ENCODE peak calls at places on chromosome 19, in ten cellular contexts. T, X, H, B, G, I, W, M, N and P are unnamed samples.

GRCh38 chr19:47095707-47096704 is 17.6 kb downstream of the ZC3H4 start:
- DNase-seq in T (no peak), X (no peak), H (no peak), B (no peak), G (no peak), I (no peak), W (no peak), M (peak; percentile 91), N (peak; percentile 68), P (no peak)

GRCh38 chr19:49667473-49667872 is 1.7 kb downstream of the BCL2L12 start:
- DNase-seq in T (no peak), X (no peak), H (no peak), B (no peak), G (no peak), I (no peak), W (no peak), M (no peak), N (no peak), P (no peak)

GRCh38 chr19:17883627-17884413 is 12.1 kb downstream of the SLC5A5 start:
- DNase-seq in T (no peak), X (no peak), H (no peak), B (no peak), G (no peak), I (no peak), W (no peak), M (no peak), N (no peak), P (no peak)

GRCh38 chr19:13017306-13018036 is 22.2 kb downstream of the NFIX start:
- DNase-seq in T (no peak), X (no peak), H (no peak), B (no peak), G (no peak), I (no peak), W (no peak), M (no peak), N (no peak), P (no peak)

GRCh38 chr19:30689474-30689873 is 317.3 kb downstream of the ZNF536 start:
- DNase-seq in T (no peak), X (no peak), H (no peak), B (no peak), G (no peak), I (no peak), W (no peak), M (no peak), N (no peak), P (no peak)

GRCh38 chr19:33403221-33403972 is 29.9 kb downstream of the CEBPG start:
- DNase-seq in T (no peak), X (no peak), H (no peak), B (peak; percentile 39), G (no peak), I (no peak), W (no peak), M (peak; percentile 55), N (peak; percentile 99), P (no peak)

GRCh38 chr19:47762615-47763308 is 15.7 kb upstream of the SELENOW start:
- DNase-seq in T (no peak), X (no peak), H (no peak), B (no peak), G (no peak), I (peak; percentile 42), W (no peak), M (no peak), N (no peak), P (peak; percentile 86)

GRCh38 chr19:1904385-1905070 is 671 bp upstream of the ADAT3 start:
- DNase-seq in T (no peak), X (no peak), H (no peak), B (no peak), G (no peak), I (no peak), W (no peak), M (peak; percentile 78), N (no peak), P (no peak)

GRCh38 chr19:45774765-45775164 is 5.7 kb upstream of the SIX5 start:
- DNase-seq in T (no peak), X (no peak), H (no peak), B (no peak), G (no peak), I (no peak), W (no peak), M (no peak), N (no peak), P (no peak)

GRCh38 chr19:50835103-50835784 is 1.9 kb upstream of the KLK15 start:
- DNase-seq in T (no peak), X (peak; percentile 16), H (no peak), B (no peak), G (no peak), I (no peak), W (peak; percentile 14), M (no peak), N (no peak), P (no peak)

GRCh38 chr19:42628411-42629135 is 33.8 kb upstream of the CEACAM8 start:
- DNase-seq in T (no peak), X (no peak), H (peak; percentile 20), B (no peak), G (no peak), I (no peak), W (no peak), M (no peak), N (no peak), P (no peak)

GRCh38 chr19:33376931-33377557 is 3.5 kb downstream of the CEBPG start:
- DNase-seq in T (no peak), X (no peak), H (no peak), B (no peak), G (no peak), I (peak; percentile 42), W (no peak), M (no peak), N (no peak), P (peak; percentile 61)

GRCh38 chr19:34838753-34839431 is 65.9 kb upstream of the ZNF599 start:
- DNase-seq in T (peak; percentile 9), X (peak; percentile 20), H (peak; percentile 25), B (no peak), G (no peak), I (peak; percentile 21), W (no peak), M (no peak), N (no peak), P (peak; percentile 52)

GRCh38 chr19:28867978-28868377 is 345.0 kb downstream of the UQCRFS1 start:
- DNase-seq in T (no peak), X (no peak), H (no peak), B (no peak), G (no peak), I (no peak), W (no peak), M (no peak), N (no peak), P (no peak)

GRCh38 chr19:42396248-42396541 is 6.1 kb upstream of the CNFN start:
- DNase-seq in T (no peak), X (no peak), H (no peak), B (no peak), G (no peak), I (no peak), W (no peak), M (no peak), N (no peak), P (no peak)

GRCh38 chr19:15563325-15563794 is 51.7 kb upstream of the CYP4F8 start:
- DNase-seq in T (no peak), X (peak; percentile 42), H (no peak), B (no peak), G (no peak), I (no peak), W (peak; percentile 27), M (no peak), N (no peak), P (no peak)

GRCh38 chr19:55353803-55354697 is 469 bp downstream of the COX6B2 start:
- DNase-seq in T (peak; percentile 62), X (peak; percentile 49), H (peak; percentile 77), B (peak; percentile 70), G (peak; percentile 39), I (peak; percentile 71), W (peak; percentile 44), M (no peak), N (peak; percentile 94), P (peak; percentile 34)

GRCh38 chr19:29311391-29311790 is 98.4 kb upstream of the UQCRFS1 start:
- DNase-seq in T (no peak), X (no peak), H (no peak), B (no peak), G (no peak), I (no peak), W (peak; percentile 96), M (no peak), N (no peak), P (no peak)

GRCh38 chr19:29505034-29505824 is 20.6 kb upstream of the VSTM2B start:
- DNase-seq in T (no peak), X (no peak), H (no peak), B (no peak), G (no peak), I (no peak), W (no peak), M (no peak), N (no peak), P (no peak)

GRCh38 chr19:8250596-8250995 is 41.4 kb downstream of the CERS4 start:
- DNase-seq in T (no peak), X (no peak), H (no peak), B (no peak), G (no peak), I (no peak), W (no peak), M (no peak), N (no peak), P (no peak)

GRCh38 chr19:748274-748598 is 2.7 kb upstream of the MISP start:
- DNase-seq in T (no peak), X (no peak), H (no peak), B (no peak), G (no peak), I (no peak), W (no peak), M (no peak), N (no peak), P (no peak)

GRCh38 chr19:6062274-6062673 is 48.0 kb downstream of the RFX2 start:
- DNase-seq in T (peak; percentile 43), X (peak; percentile 57), H (peak; percentile 66), B (no peak), G (peak; percentile 24), I (peak; percentile 99), W (no peak), M (peak; percentile 65), N (no peak), P (peak; percentile 99)

GRCh38 chr19:45958320-45958719 is 15.3 kb downstream of the NOVA2 start:
- DNase-seq in T (no peak), X (no peak), H (no peak), B (no peak), G (no peak), I (no peak), W (no peak), M (no peak), N (no peak), P (no peak)

GRCh38 chr19:48480476-48481190 is 11.5 kb downstream of the CYTH2 start:
- DNase-seq in T (peak; percentile 58), X (peak; percentile 44), H (peak; percentile 68), B (no peak), G (peak; percentile 29), I (peak; percentile 52), W (no peak), M (no peak), N (no peak), P (peak; percentile 56)

GRCh38 chr19:4686700-4687099 is 16.6 kb upstream of the MYDGF start:
- DNase-seq in T (no peak), X (no peak), H (no peak), B (no peak), G (no peak), I (no peak), W (no peak), M (no peak), N (no peak), P (no peak)